ENCODE peak calls at places on chromosomes 13 and 19, in eight cellular contexts. T is AG09309, H is coronary artery, V is Panc1, I is tibial nerve, P is fibroblast of pulmonary artery, G is K562, J is AG04450. S is an unnamed sample.
A peak's percentile ranks its signal among the peaks of the same experiment; 100 is the strongest.

GRCh38 chr19:48512504-48513288 is 1.1 kb upstream of the LMTK3 start:
- DNase-seq in T (no peak), H (no peak), V (no peak), I (no peak), P (no peak), G (no peak), J (no peak), S (no peak)

GRCh38 chr19:2269244-2270156 is 12.5 kb downstream of the PEAK3 start:
- DNase-seq in T (peak; percentile 84), H (peak; percentile 98), V (no peak), I (peak; percentile 97), P (peak; percentile 97), G (peak; percentile 95), J (peak; percentile 89), S (peak; percentile 88)

GRCh38 chr13:99600318-99600717 is 99.0 kb downstream of the TM9SF2 start:
- DNase-seq in T (no peak), H (no peak), V (no peak), I (no peak), P (no peak), G (no peak), J (no peak), S (no peak)

GRCh38 chr19:6532244-6532999 is 1.6 kb downstream of the TNFSF9 start:
- DNase-seq in T (no peak), H (no peak), V (no peak), I (no peak), P (no peak), G (peak; percentile 57), J (no peak), S (no peak)

GRCh38 chr19:51078104-51078503 is 4.6 kb downstream of the KLK14 start:
- DNase-seq in T (no peak), H (no peak), V (no peak), I (no peak), P (no peak), G (no peak), J (no peak), S (no peak)

GRCh38 chr13:33069365-33069764 is 53.1 kb downstream of the KL start:
- DNase-seq in T (no peak), H (no peak), V (no peak), I (no peak), P (no peak), G (peak; percentile 10), J (no peak), S (no peak)

GRCh38 chr13:97726664-97727235 is 226.7 kb upstream of the IPO5 start:
- DNase-seq in T (no peak), H (no peak), V (no peak), I (no peak), P (peak; percentile 94), G (no peak), J (no peak), S (no peak)

GRCh38 chr13:81990652-81991051 is 1649.7 kb upstream of the SPRY2 start:
- DNase-seq in T (no peak), H (no peak), V (no peak), I (no peak), P (no peak), G (no peak), J (no peak), S (no peak)

GRCh38 chr13:42971670-42972355 is 20.2 kb downstream of the EPSTI1 start:
- DNase-seq in T (peak; percentile 55), H (no peak), V (no peak), I (no peak), P (peak; percentile 41), G (no peak), J (no peak), S (no peak)

GRCh38 chr13:100528353-100528752 is 60.2 kb downstream of the GGACT start:
- DNase-seq in T (no peak), H (peak; percentile 29), V (no peak), I (no peak), P (no peak), G (no peak), J (no peak), S (no peak)

GRCh38 chr13:94329277-94329676 is 150.2 kb downstream of the DCT start:
- DNase-seq in T (no peak), H (no peak), V (no peak), I (no peak), P (peak; percentile 73), G (no peak), J (no peak), S (peak; percentile 83)

GRCh38 chr19:13669780-13670355 is 94.5 kb upstream of the MRI1 start:
- DNase-seq in T (no peak), H (no peak), V (no peak), I (no peak), P (no peak), G (no peak), J (no peak), S (no peak)

GRCh38 chr19:33286899-33287298 is 15.4 kb downstream of the CEBPA start:
- DNase-seq in T (no peak), H (no peak), V (no peak), I (no peak), P (no peak), G (no peak), J (no peak), S (no peak)

GRCh38 chr13:79486433-79487188 is 5.7 kb downstream of the NDFIP2 start:
- DNase-seq in T (no peak), H (no peak), V (no peak), I (no peak), P (no peak), G (no peak), J (no peak), S (no peak)

GRCh38 chr13:79450110-79450509 is 30.8 kb upstream of the NDFIP2 start:
- DNase-seq in T (no peak), H (no peak), V (no peak), I (no peak), P (no peak), G (no peak), J (no peak), S (no peak)

GRCh38 chr13:39452834-39453233 is 150.2 kb downstream of the LHFPL6 start:
- DNase-seq in T (no peak), H (no peak), V (no peak), I (no peak), P (no peak), G (no peak), J (no peak), S (no peak)
- TF ChIP-seq CTCF in T (no peak), H (no peak), V (no peak), I (no peak), P (no peak), G (no peak), J (no peak), S (no peak)

DNA sequence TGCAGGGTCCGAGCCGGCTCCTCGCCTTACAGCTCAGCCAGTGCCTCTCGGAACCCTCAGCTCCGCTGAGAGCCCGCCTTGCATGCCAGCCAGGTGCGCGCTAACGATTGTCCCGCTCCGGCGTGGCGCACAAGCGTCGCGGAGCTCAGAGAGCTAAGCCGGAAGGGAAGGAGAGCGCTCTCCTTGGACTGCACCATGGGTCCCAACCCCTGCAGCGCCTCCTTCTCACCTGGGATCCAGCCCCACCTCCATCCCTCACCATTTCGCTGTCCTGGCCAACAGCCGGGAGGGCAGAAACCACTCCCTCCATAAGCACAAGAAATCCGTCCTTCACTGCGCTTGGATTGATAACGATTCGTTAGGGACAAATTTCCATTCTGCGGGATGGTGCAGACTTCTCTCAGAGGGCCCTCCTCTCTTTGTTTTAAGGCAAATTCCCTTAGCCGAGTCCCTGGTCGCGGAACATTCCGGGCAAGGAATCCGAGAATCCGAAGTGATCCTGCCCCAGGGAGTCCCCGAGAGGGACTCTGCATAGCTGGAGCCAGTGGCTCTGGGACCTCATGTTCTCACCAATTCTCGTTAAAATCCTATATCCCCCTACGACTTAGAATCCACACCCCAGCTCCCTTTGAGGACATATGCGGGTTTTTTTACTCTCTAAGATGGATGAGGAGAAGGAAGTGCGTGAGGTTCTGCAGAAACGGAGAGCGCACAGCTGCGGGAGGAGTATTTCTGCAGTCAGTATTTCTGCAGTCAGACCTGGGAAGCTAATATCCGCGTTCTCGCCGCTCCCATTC is 2.8 kb downstream of the GSX1 start:
- DNase-seq in T (no peak), H (no peak), V (no peak), I (no peak), P (no peak), G (no peak), J (no peak), S (no peak)
- H3K4me3 ChIP-seq in T (no peak overlapping the region), H (no peak overlapping the region), V (no peak overlapping the region), I (no peak overlapping the region), P (no peak overlapping the region), G (no peak overlapping the region), J (no peak overlapping the region), S (no peak overlapping the region)

DNA sequence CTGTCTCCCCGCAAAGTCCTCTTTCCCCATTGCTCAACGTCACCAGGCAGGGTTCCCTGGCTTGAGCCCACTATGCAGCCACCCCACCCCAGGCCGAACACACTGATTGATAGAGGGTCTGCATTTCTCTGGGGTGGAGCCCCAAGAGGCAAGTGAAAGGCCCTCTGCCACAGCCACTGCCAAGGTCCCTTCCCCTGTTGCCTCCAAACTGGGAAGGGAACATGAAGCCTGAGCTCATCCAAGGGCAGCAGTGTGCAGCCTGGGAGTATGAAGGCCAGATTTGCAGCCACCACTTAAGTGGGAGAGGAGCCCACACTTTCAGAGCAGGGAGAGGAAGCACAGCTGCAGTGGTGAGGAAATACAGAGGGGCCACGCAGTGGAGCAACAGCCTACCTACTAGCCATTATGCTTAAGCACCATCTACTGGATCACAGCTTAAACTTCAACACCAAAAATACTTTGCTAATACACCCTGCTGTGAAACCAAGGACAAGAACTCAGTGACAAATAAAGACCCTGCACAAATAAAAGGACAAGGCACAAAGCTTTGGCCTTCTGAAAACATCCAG is 48.6 kb downstream of the UBL3 start:
- DNase-seq in T (no peak), H (no peak), V (no peak), I (no peak), P (peak; percentile 18), G (no peak), J (no peak), S (no peak)
- TF ChIP-seq CTCF in T (peak; percentile 8), H (no peak), V (no peak), I (no peak), P (no peak), G (no peak), J (peak; percentile 5), S (no peak)

GRCh38 chr13:44763604-44764311 is 187.6 kb upstream of the TSC22D1 start:
- DNase-seq in T (no peak), H (no peak), V (no peak), I (no peak), P (no peak), G (no peak), J (no peak), S (no peak)

GRCh38 chr13:44762946-44763345 is 186.8 kb upstream of the TSC22D1 start:
- DNase-seq in T (no peak), H (no peak), V (no peak), I (no peak), P (no peak), G (no peak), J (no peak), S (no peak)

GRCh38 chr13:44765076-44765475 is 188.9 kb upstream of the TSC22D1 start:
- DNase-seq in T (no peak), H (no peak), V (no peak), I (no peak), P (no peak), G (no peak), J (no peak), S (no peak)

GRCh38 chr13:44767257-44767656 is 191.1 kb upstream of the TSC22D1 start:
- DNase-seq in T (no peak), H (no peak), V (no peak), I (no peak), P (no peak), G (no peak), J (no peak), S (no peak)

DNA sequence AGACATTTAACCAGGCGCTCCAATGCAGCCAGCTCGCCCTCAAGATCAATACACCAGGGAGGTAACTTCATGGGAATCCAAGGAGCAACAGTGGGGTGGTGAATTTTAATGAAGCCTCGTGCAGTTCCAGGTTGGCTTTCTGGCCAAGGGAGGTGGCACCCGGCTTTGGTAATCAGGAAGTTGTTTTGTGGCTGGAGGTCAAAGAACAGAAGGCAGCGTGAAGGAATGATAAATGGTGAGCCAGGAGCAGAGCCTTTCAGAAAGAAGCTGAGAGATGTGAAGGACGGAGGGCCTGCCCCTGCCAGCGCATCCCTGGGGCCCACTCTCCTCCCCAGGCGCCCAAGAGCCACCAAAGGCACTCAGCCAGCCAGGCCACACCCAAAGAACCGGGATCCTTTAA is 188.2 kb upstream of the TSC22D1 start:
- DNase-seq in T (no peak), H (no peak), V (no peak), I (no peak), P (no peak), G (no peak), J (no peak), S (no peak)
- H3K4me3 ChIP-seq in T (no peak overlapping the region), H (no peak overlapping the region), V (no peak overlapping the region), I (no peak overlapping the region), P (no peak overlapping the region), G (no peak overlapping the region), J (no peak overlapping the region), S (no peak overlapping the region)